ENCODE peak calls at places on chromosomes 16 and 17, in nine cellular contexts. W, Z, Q, M, X, G, I, C and T are unnamed samples.

GRCh38 chr16:57270221-57271062 is 14.0 kb downstream of the PLLP start:
- DNase-seq in W (no peak), Z (peak; percentile 91), Q (no peak), M (no peak), X (no peak), G (no peak), I (peak; percentile 48), C (no peak), T (no peak)

GRCh38 chr17:72539981-72540897 is 419.4 kb downstream of the SOX9 start:
- DNase-seq in W (peak; percentile 89), Z (peak; percentile 63), Q (peak; percentile 92), M (peak; percentile 44), X (no peak), G (peak; percentile 84), I (peak; percentile 71), C (peak; percentile 67), T (peak; percentile 81)

GRCh38 chr16:3131755-3132377 is 3.0 kb upstream of the ZNF213 start:
- DNase-seq in W (peak; percentile 76), Z (no peak), Q (peak; percentile 70), M (no peak), X (no peak), G (peak; percentile 62), I (peak; percentile 90), C (peak; percentile 44), T (no peak)

GRCh38 chr16:10202650-10203049 is 20.4 kb upstream of the GRIN2A start:
- DNase-seq in W (no peak), Z (no peak), Q (no peak), M (no peak), X (no peak), G (no peak), I (peak; percentile 43), C (no peak), T (no peak)

GRCh38 chr16:66369055-66369592 is 2.6 kb downstream of the CDH5 start:
- DNase-seq in W (no peak), Z (no peak), Q (peak; percentile 12), M (no peak), X (no peak), G (no peak), I (no peak), C (peak; percentile 43), T (no peak)

GRCh38 chr16:2586241-2586640 is 48.4 kb downstream of the PDPK1 start:
- DNase-seq in W (no peak), Z (peak; percentile 11), Q (no peak), M (no peak), X (no peak), G (no peak), I (peak; percentile 68), C (no peak), T (no peak)

GRCh38 chr16:10988164-10988803 is 43.9 kb downstream of the CLEC16A start:
- DNase-seq in W (no peak), Z (no peak), Q (peak; percentile 27), M (no peak), X (no peak), G (no peak), I (peak; percentile 57), C (no peak), T (peak; percentile 48)

GRCh38 chr17:7477392-7478275 is 1.8 kb downstream of the ZBTB4 start:
- DNase-seq in W (peak; percentile 91), Z (no peak), Q (peak; percentile 92), M (peak; percentile 56), X (no peak), G (peak; percentile 84), I (peak; percentile 24), C (peak; percentile 78), T (no peak)

GRCh38 chr16:30458561-30459394 is 13.1 kb upstream of the SEPHS2 start:
- DNase-seq in W (no peak), Z (no peak), Q (no peak), M (no peak), X (no peak), G (no peak), I (no peak), C (no peak), T (peak; percentile 90)

GRCh38 chr16:57325458-57325857 is 33.1 kb upstream of the CCL22 start:
- DNase-seq in W (no peak), Z (no peak), Q (peak; percentile 44), M (no peak), X (no peak), G (no peak), I (no peak), C (peak; percentile 58), T (no peak)

GRCh38 chr17:61412860-61413653 is 13.4 kb downstream of the TBX2 start:
- DNase-seq in W (peak; percentile 29), Z (peak; percentile 35), Q (no peak), M (peak; percentile 18), X (no peak), G (peak; percentile 58), I (peak; percentile 64), C (no peak), T (no peak)

GRCh38 chr17:58391302-58391984 is 25.9 kb downstream of the RNF43 start:
- DNase-seq in W (peak; percentile 91), Z (no peak), Q (no peak), M (peak; percentile 41), X (peak; percentile 84), G (peak; percentile 89), I (no peak), C (peak; percentile 69), T (no peak)

GRCh38 chr17:68382582-68383085 is 74.7 kb downstream of the WIPI1 start:
- DNase-seq in W (no peak), Z (no peak), Q (peak; percentile 21), M (no peak), X (no peak), G (no peak), I (no peak), C (no peak), T (no peak)

GRCh38 chr16:24035127-24035842 is 199.5 kb downstream of the PRKCB start:
- DNase-seq in W (no peak), Z (no peak), Q (no peak), M (no peak), X (no peak), G (no peak), I (no peak), C (no peak), T (no peak)

GRCh38 chr16:1979271-1980025 is 1.8 kb downstream of the NOXO1 start:
- DNase-seq in W (peak; percentile 90), Z (no peak), Q (no peak), M (no peak), X (no peak), G (no peak), I (peak; percentile 78), C (no peak), T (no peak)

DNA sequence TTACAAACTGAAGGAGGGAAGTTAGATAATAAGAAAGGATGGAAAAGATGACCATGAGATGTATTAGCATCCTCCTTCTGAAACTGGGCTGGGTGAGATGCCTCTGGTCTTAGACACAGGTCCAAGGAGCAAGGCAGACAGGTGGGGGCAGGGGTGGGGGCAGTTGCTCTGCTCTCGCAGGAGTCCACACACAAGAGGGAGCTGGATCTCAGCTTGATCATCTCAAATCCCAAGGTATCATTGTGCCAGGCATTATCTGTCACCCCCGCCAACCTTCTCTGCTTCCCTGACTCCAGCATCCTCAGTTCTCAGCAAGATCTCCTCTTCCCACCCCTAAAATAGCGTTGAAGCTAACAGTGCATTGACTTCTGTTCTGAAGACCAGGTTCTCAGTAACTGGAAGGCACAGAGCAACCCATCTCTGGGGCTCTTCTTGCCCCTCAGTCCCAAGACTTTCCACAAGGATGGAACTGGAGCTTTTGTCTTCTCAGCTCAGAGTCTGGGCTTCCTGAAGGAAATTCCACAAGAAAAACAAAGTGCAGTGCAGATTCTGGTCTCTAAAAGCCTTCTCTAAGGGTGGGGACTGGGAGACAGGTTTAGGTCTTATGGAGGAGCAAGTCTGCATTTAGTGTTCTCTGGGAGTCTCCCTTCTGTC is 1.6 kb downstream of the FLOT2 start:
- DNase-seq in W (no peak), Z (no peak), Q (no peak), M (no peak), X (no peak), G (no peak), I (no peak), C (no peak), T (no peak)
- H3K4me3 ChIP-seq in W (peak overlapping the region; percentile 97), Z (peak overlapping the region; percentile 91), Q (peak overlapping the region; percentile 95), M (peak overlapping the region; percentile 91), X (peak overlapping the region; percentile 85), G (peak overlapping the region; percentile 80), I (peak overlapping the region; percentile 91), C (peak overlapping the region; percentile 84), T (peak overlapping the region; percentile 83)

DNA sequence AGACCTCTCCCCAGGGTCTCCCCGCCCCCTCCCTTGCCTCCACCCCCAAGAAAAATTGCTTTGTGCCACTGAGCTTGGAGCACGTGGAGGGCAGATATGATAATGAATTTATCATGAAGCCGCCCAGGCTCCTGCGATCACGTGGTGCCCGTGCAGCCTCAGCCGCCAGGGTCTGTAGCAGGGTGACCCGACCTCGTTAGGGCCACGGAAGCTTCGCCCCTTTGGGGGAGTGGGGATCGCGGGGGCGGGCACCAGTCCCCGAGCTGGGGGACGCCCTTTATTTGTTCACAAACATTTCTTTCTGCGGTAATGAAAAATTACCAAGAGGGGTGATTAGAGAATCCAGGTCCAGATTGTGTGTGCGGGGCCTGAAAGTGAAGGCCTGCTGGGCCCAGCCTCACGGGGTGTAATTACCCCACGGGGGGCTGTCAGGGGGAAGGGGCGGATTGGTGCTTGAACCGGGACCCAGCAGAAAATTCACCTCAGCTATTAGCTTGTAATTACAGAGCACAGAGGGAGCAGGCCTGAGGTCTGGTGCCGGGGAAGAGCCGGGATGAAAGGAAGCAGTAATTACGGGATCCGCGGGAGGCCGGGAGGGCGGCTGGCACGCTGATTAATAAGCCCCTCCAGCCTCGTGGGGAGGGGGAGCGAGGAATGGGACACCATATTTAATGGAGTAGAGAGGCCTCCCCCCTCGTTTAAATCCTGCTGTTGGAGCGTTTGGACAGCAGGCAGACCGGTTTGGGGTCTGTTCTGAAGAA is 13.2 kb downstream of the GSE1 start:
- DNase-seq in W (no peak), Z (no peak), Q (no peak), M (no peak), X (no peak), G (peak; percentile 73), I (peak; percentile 75), C (no peak), T (no peak)
- H3K4me3 ChIP-seq in W (no peak overlapping the region), Z (no peak overlapping the region), Q (no peak overlapping the region), M (no peak overlapping the region), X (no peak overlapping the region), G (no peak overlapping the region), I (peak overlapping the region; percentile 47), C (no peak overlapping the region), T (no peak overlapping the region)

DNA sequence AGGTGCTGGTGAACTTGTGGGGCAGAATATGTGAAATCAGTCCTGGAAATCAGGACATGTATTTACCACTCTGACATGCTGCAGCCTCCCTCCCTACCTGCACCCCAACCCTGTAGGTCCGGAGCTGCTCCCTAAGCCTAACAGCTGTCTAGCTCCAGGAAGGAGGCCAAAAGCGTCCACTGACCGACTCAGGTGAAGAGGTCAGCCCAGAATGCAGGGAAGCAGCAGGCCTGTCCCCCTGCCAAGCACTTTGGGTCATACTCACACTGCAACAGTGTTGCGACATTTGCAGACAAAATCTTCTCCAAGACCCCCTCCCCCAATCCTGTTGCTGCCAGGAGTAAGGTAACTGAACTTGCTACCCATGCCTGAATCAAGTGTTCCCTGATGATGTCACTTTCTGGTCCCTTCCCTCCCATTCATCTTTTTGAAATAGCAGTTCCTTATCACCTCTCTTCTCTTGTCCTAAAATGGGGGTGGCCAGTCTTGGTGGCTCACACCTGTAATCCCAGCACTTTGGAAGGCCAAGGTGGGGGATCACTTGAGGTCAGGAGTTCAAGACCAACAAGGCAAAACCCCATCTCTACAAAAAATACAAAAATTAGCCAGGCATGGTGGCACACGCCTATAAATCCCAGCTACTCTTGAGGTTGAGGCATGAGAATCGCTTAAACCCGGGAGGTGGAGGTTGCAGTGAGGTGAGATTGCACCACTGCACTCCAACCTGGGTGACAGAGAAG is 1.3 kb upstream of the ACLY start:
- DNase-seq in W (no peak), Z (no peak), Q (peak; percentile 54), M (no peak), X (no peak), G (no peak), I (peak; percentile 58), C (peak; percentile 49), T (no peak)
- H3K4me3 ChIP-seq in W (peak overlapping the region; percentile 17), Z (peak overlapping the region; percentile 96), Q (no peak overlapping the region), M (peak overlapping the region; percentile 97), X (no peak overlapping the region), G (no peak overlapping the region), I (peak overlapping the region; percentile 99), C (no peak overlapping the region), T (no peak overlapping the region)

GRCh38 chr17:76584427-76585047 is 1.1 kb downstream of the ST6GALNAC2 start:
- DNase-seq in W (peak; percentile 51), Z (no peak), Q (no peak), M (no peak), X (no peak), G (no peak), I (peak; percentile 76), C (no peak), T (no peak)
- H3K4me3 ChIP-seq in W (peak overlapping the region; percentile 35), Z (peak overlapping the region; percentile 46), Q (peak overlapping the region; percentile 66), M (peak overlapping the region; percentile 76), X (peak overlapping the region; percentile 51), G (peak overlapping the region; percentile 27), I (peak overlapping the region; percentile 77), C (peak overlapping the region; percentile 52), T (peak overlapping the region; percentile 59)